ENCODE peak calls at places on chromosomes 7 and 10, in seven cellular contexts. C, W, N, Y, A, E and I are unnamed samples.

GRCh38 chr7:92836489-92837213 is at the start of gene CDK6:
- DNase-seq in C (peak), W (peak), N (peak), Y (no peak), A (peak), E (peak), I (peak)

GRCh38 chr7:517848-518629 is 1.6 kb downstream of the PDGFA start:
- DNase-seq in C (no peak), W (peak), N (no peak), Y (no peak), A (no peak), E (peak), I (no peak)

GRCh38 chr10:132465193-132465888 is 68.3 kb downstream of the PWWP2B start:
- DNase-seq in C (no peak), W (no peak), N (no peak), Y (no peak), A (no peak), E (no peak), I (no peak)

GRCh38 chr10:127928021-127928806 is 21.3 kb downstream of the PTPRE start:
- DNase-seq in C (peak), W (no peak), N (no peak), Y (no peak), A (no peak), E (no peak), I (no peak)

GRCh38 chr10:28241766-28242399 is 61.0 kb downstream of the MPP7 start:
- DNase-seq in C (peak), W (no peak), N (peak), Y (peak), A (no peak), E (peak), I (peak)

GRCh38 chr10:75295901-75296441 is 60.2 kb upstream of the COMTD1 start:
- DNase-seq in C (no peak), W (no peak), N (no peak), Y (no peak), A (no peak), E (no peak), I (no peak)

GRCh38 chr10:29034592-29034991 is 254.3 kb upstream of the LYZL1 start:
- DNase-seq in C (no peak), W (no peak), N (no peak), Y (no peak), A (no peak), E (no peak), I (no peak)

GRCh38 chr7:92987095-92987494 is 130.7 kb downstream of the SAMD9 start:
- DNase-seq in C (no peak), W (no peak), N (no peak), Y (no peak), A (no peak), E (no peak), I (no peak)

GRCh38 chr7:16989883-16990413 is 108.2 kb upstream of the AGR3 start:
- DNase-seq in C (no peak), W (no peak), N (peak), Y (no peak), A (no peak), E (no peak), I (no peak)

GRCh38 chr10:47150581-47150980 is 149.4 kb upstream of the GDF10 start:
- DNase-seq in C (no peak), W (no peak), N (no peak), Y (no peak), A (no peak), E (no peak), I (no peak)

GRCh38 chr7:42476255-42476654 is 239.2 kb upstream of the GLI3 start:
- DNase-seq in C (no peak), W (no peak), N (no peak), Y (no peak), A (no peak), E (no peak), I (no peak)

GRCh38 chr7:131935180-131935579 is 378.8 kb upstream of the PODXL start:
- DNase-seq in C (no peak), W (no peak), N (no peak), Y (no peak), A (no peak), E (no peak), I (no peak)

GRCh38 chr7:101299511-101300464 is 21.8 kb downstream of the IFT22 start:
- DNase-seq in C (peak), W (peak), N (no peak), Y (no peak), A (no peak), E (no peak), I (no peak)

GRCh38 chr7:17663056-17663675 is 277.1 kb downstream of the SNX13 start:
- DNase-seq in C (no peak), W (no peak), N (no peak), Y (no peak), A (no peak), E (no peak), I (no peak)

GRCh38 chr10:64430690-64431323 is 909.6 kb downstream of the REEP3 start:
- DNase-seq in C (peak), W (peak), N (peak), Y (no peak), A (no peak), E (peak), I (no peak)

GRCh38 chr7:151429555-151430331 is 10.2 kb downstream of the CRYGN start:
- DNase-seq in C (no peak), W (no peak), N (no peak), Y (peak), A (peak), E (peak), I (peak)

GRCh38 chr7:101953248-101953819 is 135.9 kb downstream of the CUX1 start:
- DNase-seq in C (peak), W (no peak), N (no peak), Y (peak), A (no peak), E (no peak), I (peak)

GRCh38 chr10:120336910-120337540 is 120.0 kb upstream of the PLPP4 start:
- DNase-seq in C (peak), W (peak), N (peak), Y (no peak), A (peak), E (peak), I (peak)

GRCh38 chr7:47621347-47621746 is 39.4 kb upstream of the TNS3 start:
- DNase-seq in C (no peak), W (no peak), N (no peak), Y (no peak), A (no peak), E (no peak), I (no peak)

GRCh38 chr7:20157456-20157855 is 59.7 kb downstream of the MACC1 start:
- DNase-seq in C (no peak), W (no peak), N (no peak), Y (no peak), A (no peak), E (no peak), I (no peak)

GRCh38 chr7:607938-608337 is 88.3 kb upstream of the PDGFA start:
- DNase-seq in C (no peak), W (no peak), N (no peak), Y (no peak), A (no peak), E (no peak), I (no peak)

GRCh38 chr7:73703985-73704639 is 15.4 kb downstream of the STX1A start:
- DNase-seq in C (peak), W (peak), N (no peak), Y (no peak), A (no peak), E (peak), I (peak)

GRCh38 chr10:101291254-101292193 is 62.3 kb upstream of the LBX1 start:
- DNase-seq in C (peak), W (peak), N (peak), Y (no peak), A (peak), E (peak), I (peak)

GRCh38 chr7:109864263-109864662 is 1226.7 kb upstream of the LRRN3 start:
- DNase-seq in C (no peak), W (no peak), N (no peak), Y (no peak), A (no peak), E (no peak), I (no peak)

GRCh38 chr7:80804581-80804980 is 114.3 kb downstream of the SEMA3C start:
- DNase-seq in C (no peak), W (no peak), N (no peak), Y (no peak), A (no peak), E (no peak), I (no peak)

GRCh38 chr7:151385626-151386300 is 24.1 kb downstream of the WDR86 start:
- DNase-seq in C (no peak), W (no peak), N (no peak), Y (no peak), A (no peak), E (no peak), I (no peak)

GRCh38 chr7:44636041-44636580 is 29.7 kb downstream of the OGDH start:
- DNase-seq in C (no peak), W (no peak), N (no peak), Y (no peak), A (no peak), E (no peak), I (no peak)

GRCh38 chr7:1954366-1955004 is 278.3 kb downstream of the MAD1L1 start:
- DNase-seq in C (no peak), W (no peak), N (no peak), Y (no peak), A (no peak), E (peak), I (no peak)

GRCh38 chr7:46738165-46738564 is 817.1 kb upstream of the IGFBP3 start:
- DNase-seq in C (no peak), W (no peak), N (no peak), Y (no peak), A (no peak), E (no peak), I (no peak)

GRCh38 chr10:74704629-74705360 is 121.6 kb upstream of the KAT6B start:
- DNase-seq in C (no peak), W (no peak), N (peak), Y (no peak), A (no peak), E (no peak), I (no peak)

GRCh38 chr7:132386249-132386681 is 190.0 kb downstream of the PLXNA4 start:
- DNase-seq in C (peak), W (no peak), N (no peak), Y (no peak), A (no peak), E (no peak), I (no peak)

GRCh38 chr10:14952851-14953451 is 945 bp downstream of the DCLRE1C start:
- DNase-seq in C (peak), W (no peak), N (no peak), Y (no peak), A (no peak), E (peak), I (no peak)

GRCh38 chr7:27192546-27193334 is 7.2 kb downstream of the HOXA13 start:
- DNase-seq in C (peak), W (peak), N (no peak), Y (no peak), A (no peak), E (no peak), I (no peak)

GRCh38 chr10:9010093-9010492 is 955.6 kb downstream of the GATA3 start:
- DNase-seq in C (no peak), W (no peak), N (no peak), Y (no peak), A (no peak), E (no peak), I (no peak)

GRCh38 chr7:53062796-53063195 is 27.4 kb downstream of the POM121L12 start:
- DNase-seq in C (no peak), W (no peak), N (no peak), Y (no peak), A (no peak), E (no peak), I (no peak)

GRCh38 chr10:42937048-42937447 is 139.8 kb upstream of the RET start:
- DNase-seq in C (no peak), W (no peak), N (no peak), Y (no peak), A (no peak), E (no peak), I (no peak)

GRCh38 chr10:102775973-102776669 is 32.4 kb downstream of the WBP1L start:
- DNase-seq in C (peak), W (no peak), N (peak), Y (no peak), A (no peak), E (peak), I (no peak)

GRCh38 chr10:121154846-121155245 is 303.7 kb downstream of the WDR11 start:
- DNase-seq in C (no peak), W (no peak), N (peak), Y (no peak), A (no peak), E (no peak), I (no peak)

DNA sequence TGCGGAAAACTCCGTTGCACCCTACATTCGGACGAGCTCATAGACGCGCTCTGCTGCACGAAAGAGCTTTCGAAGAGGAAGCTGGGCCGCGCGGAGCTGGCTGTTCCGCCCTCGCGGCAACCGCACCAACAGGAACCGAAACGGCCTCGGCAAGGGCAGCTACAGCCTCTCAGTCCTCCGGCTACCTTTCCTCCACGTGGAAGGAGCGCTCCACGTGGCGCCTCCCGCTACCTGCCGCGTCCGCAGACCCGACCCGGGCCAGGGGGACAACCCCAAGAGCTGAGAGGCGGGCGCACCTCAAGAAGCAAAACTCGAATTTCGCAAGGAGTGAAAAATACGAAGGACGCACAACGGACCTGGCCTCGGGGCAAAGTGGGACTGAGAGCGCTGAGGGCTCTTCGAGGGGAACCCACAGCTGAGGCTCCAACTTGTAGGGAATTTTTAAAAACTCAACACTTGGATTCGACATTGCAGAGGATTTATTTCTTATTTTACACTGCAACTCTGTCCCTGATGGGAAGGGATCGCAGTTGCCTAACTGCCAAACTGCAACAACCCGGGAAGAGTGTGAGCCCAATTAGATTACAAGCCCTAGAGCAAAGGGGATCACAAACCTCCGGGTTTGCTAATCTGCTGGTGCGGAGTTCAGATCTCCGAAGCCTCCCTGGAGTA is 1.4 kb downstream of the HPSE2 start:
- DNase-seq in C (peak), W (peak), N (no peak), Y (peak), A (peak), E (peak), I (peak)
- TF ChIP-seq TAF1 in C (no peak), W (no peak), N (no peak), Y (no peak), A (no peak), E (no peak), I (no peak)

DNA sequence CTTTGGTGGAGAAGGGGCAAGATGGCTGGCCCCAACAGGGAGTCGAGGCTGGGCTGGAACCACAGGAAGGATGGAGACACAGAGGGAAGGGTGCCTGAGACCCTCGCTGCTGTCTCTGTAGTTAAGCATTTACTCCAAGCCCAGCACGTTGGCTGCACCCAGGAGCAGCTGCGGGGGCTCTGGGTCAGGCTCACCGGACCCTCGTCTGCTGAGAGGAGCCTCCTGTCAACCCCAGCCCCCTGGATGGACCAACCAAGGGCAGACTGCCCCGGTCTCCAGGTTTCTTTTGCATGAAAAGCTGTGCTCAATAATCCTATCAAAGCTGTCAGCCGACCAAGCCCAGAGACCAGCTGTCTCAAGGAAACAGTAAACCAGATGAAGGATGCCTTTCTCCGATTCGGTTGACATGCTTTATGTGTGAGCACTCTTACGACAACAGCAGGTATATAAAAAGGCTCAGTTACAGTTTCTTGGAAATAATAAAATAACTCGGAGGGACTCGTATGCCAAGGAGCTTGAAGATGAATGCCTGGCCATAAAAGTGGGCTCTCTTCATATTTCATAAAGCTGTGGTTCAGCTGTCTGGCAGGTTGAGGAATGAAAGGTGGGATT is 71.6 kb upstream of the BAIAP2L1 start:
- DNase-seq in C (no peak), W (no peak), N (no peak), Y (no peak), A (no peak), E (no peak), I (no peak)
- TF ChIP-seq TAF1 in C (no peak), W (no peak), N (no peak), Y (no peak), A (no peak), E (no peak), I (no peak)

GRCh38 chr7:77269360-77270075 is 69.9 kb upstream of the FGL2 start:
- DNase-seq in C (no peak), W (no peak), N (no peak), Y (peak), A (peak), E (no peak), I (no peak)
- TF ChIP-seq TAF1 in C (no peak), W (no peak), N (no peak), Y (no peak), A (no peak), E (no peak), I (no peak)

DNA sequence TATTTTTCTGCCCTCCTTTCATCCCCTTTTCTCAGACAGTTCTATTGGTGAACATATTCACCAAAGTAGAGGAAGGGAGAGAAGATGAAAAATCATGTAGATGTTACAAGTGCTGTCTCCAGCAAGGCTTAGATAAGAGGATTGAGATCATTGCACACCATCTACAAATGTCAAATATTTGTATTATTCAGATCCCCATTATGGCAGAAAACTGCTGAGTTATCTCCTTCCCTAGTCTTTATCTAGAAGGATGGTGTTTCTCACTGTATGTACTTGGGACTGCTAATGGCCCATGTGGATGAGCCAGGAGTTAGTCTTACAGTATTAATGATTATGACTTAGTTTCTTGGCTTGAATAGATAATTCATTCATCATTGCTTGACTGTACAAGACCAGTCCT is 147.2 kb upstream of the EEPD1 start:
- DNase-seq in C (no peak), W (no peak), N (no peak), Y (no peak), A (no peak), E (no peak), I (no peak)
- TF ChIP-seq TAF1 in C (no peak), W (no peak), N (no peak), Y (no peak), A (no peak), E (no peak), I (no peak)

GRCh38 chr7:77811895-77812685 is 13.5 kb downstream of the PHTF2 start:
- DNase-seq in C (no peak), W (no peak), N (peak), Y (no peak), A (no peak), E (no peak), I (no peak)
- TF ChIP-seq TAF1 in C (no peak), W (no peak), N (no peak), Y (no peak), A (no peak), E (no peak), I (no peak)

GRCh38 chr10:16509996-16510395 is 11.7 kb downstream of the C1QL3 start:
- DNase-seq in C (no peak), W (no peak), N (peak), Y (no peak), A (no peak), E (no peak), I (no peak)
- TF ChIP-seq TAF1 in C (no peak), W (no peak), N (no peak), Y (no peak), A (no peak), E (no peak), I (no peak)